ENCODE peak calls at places on chromosomes 4 and X, in eight cellular contexts. Q, G, E, N, R, X, Y and B are unnamed samples.

GRCh38 chr4:26267087-26267486 is 53.7 kb upstream of the RBPJ start:
- DNase-seq in Q (no peak), G (peak), E (no peak), N (peak), R (no peak), X (no peak), Y (no peak), B (peak)

GRCh38 chrX:134745636-134746378 is 87.5 kb upstream of the PLAC1 start:
- DNase-seq in Q (no peak), G (no peak), E (no peak), N (no peak), R (no peak), X (no peak), Y (no peak), B (no peak)

GRCh38 chr4:20395160-20395773 is 143.6 kb downstream of the SLIT2 start:
- DNase-seq in Q (no peak), G (peak), E (peak), N (peak), R (peak), X (peak), Y (peak), B (no peak)

GRCh38 chr4:41217020-41217333 is 2.6 kb upstream of the APBB2 start:
- DNase-seq in Q (no peak), G (no peak), E (no peak), N (no peak), R (no peak), X (no peak), Y (no peak), B (no peak)

GRCh38 chr4:114807759-114808404 is 209.3 kb downstream of the UGT8 start:
- DNase-seq in Q (no peak), G (peak), E (peak), N (peak), R (peak), X (peak), Y (peak), B (peak)

GRCh38 chr4:176778063-176778462 is 14.7 kb downstream of the VEGFC start:
- DNase-seq in Q (no peak), G (peak), E (peak), N (no peak), R (peak), X (no peak), Y (no peak), B (no peak)

GRCh38 chr4:183554346-183554686 is 49.5 kb downstream of the ING2 start:
- DNase-seq in Q (no peak), G (no peak), E (no peak), N (no peak), R (no peak), X (no peak), Y (no peak), B (no peak)

GRCh38 chr4:135917016-135917415 is 1615.3 kb downstream of the PCDH18 start:
- DNase-seq in Q (no peak), G (no peak), E (peak), N (no peak), R (peak), X (no peak), Y (no peak), B (no peak)

GRCh38 chrX:68681443-68681941 is 34.0 kb downstream of the STARD8 start:
- DNase-seq in Q (no peak), G (peak), E (peak), N (no peak), R (peak), X (no peak), Y (no peak), B (no peak)

GRCh38 chrX:108399427-108400165 is 38.6 kb downstream of the COL4A6 start:
- DNase-seq in Q (no peak), G (peak), E (peak), N (no peak), R (peak), X (no peak), Y (no peak), B (peak)

GRCh38 chrX:130170752-130171445 is 863 bp upstream of the RAB33A start:
- DNase-seq in Q (peak), G (no peak), E (peak), N (peak), R (no peak), X (no peak), Y (peak), B (no peak)

GRCh38 chr4:128277856-128278255 is 9.8 kb downstream of the PGRMC2 start:
- DNase-seq in Q (no peak), G (no peak), E (no peak), N (no peak), R (no peak), X (no peak), Y (no peak), B (no peak)

GRCh38 chr4:172652369-172652768 is 516.2 kb upstream of the GALNT7 start:
- DNase-seq in Q (no peak), G (no peak), E (no peak), N (no peak), R (no peak), X (no peak), Y (no peak), B (no peak)

GRCh38 chrX:1181131-1181530 is 31.3 kb downstream of the CRLF2 start:
- DNase-seq in Q (no peak), G (no peak), E (no peak), N (no peak), R (no peak), X (no peak), Y (no peak), B (no peak)

GRCh38 chrX:99078301-99078700 is 1331.8 kb downstream of the PCDH19 start:
- DNase-seq in Q (no peak), G (no peak), E (peak), N (no peak), R (no peak), X (no peak), Y (no peak), B (no peak)

GRCh38 chr4:123037809-123038208 is 115.4 kb upstream of the NUDT6 start:
- DNase-seq in Q (no peak), G (peak), E (peak), N (no peak), R (peak), X (no peak), Y (no peak), B (no peak)

GRCh38 chr4:7280906-7281305 is 88.6 kb downstream of the SORCS2 start:
- DNase-seq in Q (no peak), G (no peak), E (no peak), N (no peak), R (no peak), X (no peak), Y (no peak), B (no peak)

GRCh38 chr4:157898836-157899605 is 273.8 kb downstream of the GASK1B start:
- DNase-seq in Q (no peak), G (no peak), E (no peak), N (no peak), R (peak), X (no peak), Y (no peak), B (no peak)

GRCh38 chr4:6663596-6664393 is 23.3 kb downstream of the MRFAP1 start:
- DNase-seq in Q (no peak), G (no peak), E (no peak), N (no peak), R (no peak), X (no peak), Y (no peak), B (no peak)

GRCh38 chr4:140861359-140862181 is 105.4 kb upstream of the TBC1D9 start:
- DNase-seq in Q (no peak), G (peak), E (peak), N (peak), R (peak), X (peak), Y (peak), B (peak)

GRCh38 chrX:20796450-20796849 is 529.7 kb upstream of the RPS6KA3 start:
- DNase-seq in Q (no peak), G (no peak), E (no peak), N (no peak), R (no peak), X (no peak), Y (no peak), B (no peak)

GRCh38 chrX:44253573-44253942 is 89.9 kb downstream of the EFHC2 start:
- DNase-seq in Q (no peak), G (no peak), E (no peak), N (no peak), R (no peak), X (no peak), Y (no peak), B (no peak)

GRCh38 chrX:46838974-46839480 is 2.2 kb downstream of the RP2 start:
- DNase-seq in Q (no peak), G (no peak), E (peak), N (no peak), R (no peak), X (no peak), Y (no peak), B (no peak)

GRCh38 chr4:55157559-55158277 is 32.3 kb upstream of the KDR start:
- DNase-seq in Q (no peak), G (no peak), E (no peak), N (no peak), R (no peak), X (no peak), Y (no peak), B (no peak)

GRCh38 chr4:159508917-159509500 is 406.1 kb downstream of the RAPGEF2 start:
- DNase-seq in Q (no peak), G (peak), E (no peak), N (no peak), R (peak), X (no peak), Y (no peak), B (no peak)

GRCh38 chr4:56410247-56410646 is 23.0 kb upstream of the AASDH start:
- DNase-seq in Q (no peak), G (peak), E (peak), N (peak), R (peak), X (peak), Y (no peak), B (peak)

GRCh38 chr4:138401330-138401729 is 159.2 kb upstream of the SLC7A11 start:
- DNase-seq in Q (no peak), G (peak), E (peak), N (no peak), R (no peak), X (no peak), Y (no peak), B (peak)

GRCh38 chrX:95835223-95835622 is 849.4 kb upstream of the DIAPH2 start:
- DNase-seq in Q (no peak), G (no peak), E (no peak), N (no peak), R (no peak), X (no peak), Y (no peak), B (no peak)

GRCh38 chr4:66693694-66694093 is 851.6 kb downstream of the CENPC start:
- DNase-seq in Q (no peak), G (peak), E (no peak), N (no peak), R (no peak), X (no peak), Y (no peak), B (no peak)

GRCh38 chrX:30627818-30628652 is 25.2 kb upstream of the GK start:
- DNase-seq in Q (no peak), G (peak), E (peak), N (no peak), R (peak), X (no peak), Y (no peak), B (no peak)

GRCh38 chrX:145817666-145818521 is at the start of gene SLITRK2:
- DNase-seq in Q (no peak), G (peak), E (no peak), N (no peak), R (no peak), X (no peak), Y (no peak), B (no peak)

GRCh38 chr4:48467442-48467841 is 15.7 kb upstream of the SLC10A4 start:
- DNase-seq in Q (no peak), G (no peak), E (no peak), N (no peak), R (no peak), X (no peak), Y (no peak), B (no peak)
- H3K4me3 ChIP-seq in Q (no peak), G (no peak), E (no peak), N (no peak), R (no peak), X (no peak), Y (no peak), B (no peak)

GRCh38 chr4:108512615-108513505 is 107.5 kb upstream of the RPL34 start:
- DNase-seq in Q (no peak), G (peak), E (peak), N (peak), R (peak), X (peak), Y (peak), B (peak)
- TF ChIP-seq CTCF in Q (peak), G (peak), E (peak), N (no peak), R (peak), X (peak), Y (peak), B (peak)

GRCh38 chr4:95000076-95000648 is 242.4 kb downstream of the BMPR1B start:
- DNase-seq in Q (no peak), G (no peak), E (peak), N (no peak), R (no peak), X (no peak), Y (no peak), B (no peak)
- H3K4me3 ChIP-seq in Q (no peak), G (no peak), E (no peak), N (no peak), R (no peak), X (no peak), Y (no peak), B (no peak)

DNA sequence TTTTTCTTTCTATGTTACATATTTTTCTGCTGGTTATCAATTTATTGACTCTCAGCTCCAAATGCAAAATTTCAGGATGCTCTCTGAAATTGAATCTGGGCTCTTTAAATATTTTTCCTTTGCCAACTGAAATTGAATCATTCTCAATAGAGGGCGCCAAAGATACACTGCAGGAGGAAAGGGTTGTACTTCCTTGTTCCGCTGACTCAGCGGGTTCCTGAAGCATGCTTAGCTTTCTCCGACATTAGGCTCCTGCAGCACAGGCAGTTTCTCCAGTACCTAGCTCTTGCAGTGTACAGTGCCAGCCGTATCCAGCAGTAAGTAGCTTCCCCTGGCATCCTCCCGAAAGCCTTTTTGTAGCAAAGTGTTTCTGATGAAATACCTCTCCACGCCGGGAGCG is 28.8 kb upstream of the CFAP47 start:
- DNase-seq in Q (peak), G (peak), E (no peak), N (peak), R (peak), X (peak), Y (no peak), B (peak)
- TF ChIP-seq CTCF in Q (peak), G (peak), E (no peak), N (peak), R (no peak), X (peak), Y (no peak), B (peak)

GRCh38 chr4:16315451-16315850 is 89.2 kb upstream of the TAPT1 start:
- DNase-seq in Q (no peak), G (no peak), E (no peak), N (no peak), R (no peak), X (no peak), Y (no peak), B (no peak)

DNA sequence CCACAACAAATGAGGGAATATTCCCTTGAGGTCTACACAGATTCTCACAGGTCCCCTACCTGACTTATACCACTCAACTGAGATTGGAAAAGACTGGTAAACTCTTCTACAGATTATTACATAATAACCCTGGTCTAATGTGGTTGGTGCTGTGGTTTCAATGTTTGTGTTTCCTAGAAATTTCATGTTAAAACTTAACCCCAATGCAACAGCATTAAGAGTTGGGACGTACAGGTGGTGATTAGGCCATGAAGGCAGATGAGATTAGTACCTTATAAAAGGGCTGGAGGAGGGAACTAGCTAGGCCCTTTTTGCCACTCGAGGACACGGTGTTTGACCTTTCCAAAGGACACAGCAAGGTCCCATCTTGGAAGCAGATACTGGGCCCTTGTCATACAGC is 84.3 kb upstream of the TAPT1 start:
- DNase-seq in Q (no peak), G (no peak), E (no peak), N (no peak), R (no peak), X (no peak), Y (no peak), B (no peak)
- H3K4me3 ChIP-seq in Q (no peak), G (no peak), E (no peak), N (no peak), R (no peak), X (no peak), Y (no peak), B (no peak)

GRCh38 chr4:124846306-124846705 is 133.8 kb upstream of the ANKRD50 start:
- DNase-seq in Q (no peak), G (no peak), E (no peak), N (no peak), R (no peak), X (peak), Y (no peak), B (no peak)
- TF ChIP-seq CTCF in Q (no peak), G (no peak), E (no peak), N (no peak), R (no peak), X (no peak), Y (no peak), B (no peak)

GRCh38 chrX:3815896-3816664 is 102.6 kb upstream of the PRKX start:
- DNase-seq in Q (peak), G (peak), E (peak), N (peak), R (peak), X (peak), Y (peak), B (no peak)

GRCh38 chrX:3820170-3820569 is 106.7 kb upstream of the PRKX start:
- DNase-seq in Q (no peak), G (peak), E (peak), N (no peak), R (peak), X (no peak), Y (no peak), B (no peak)
- H3K4me3 ChIP-seq in Q (no peak), G (no peak), E (no peak), N (no peak), R (no peak), X (no peak), Y (no peak), B (no peak)

DNA sequence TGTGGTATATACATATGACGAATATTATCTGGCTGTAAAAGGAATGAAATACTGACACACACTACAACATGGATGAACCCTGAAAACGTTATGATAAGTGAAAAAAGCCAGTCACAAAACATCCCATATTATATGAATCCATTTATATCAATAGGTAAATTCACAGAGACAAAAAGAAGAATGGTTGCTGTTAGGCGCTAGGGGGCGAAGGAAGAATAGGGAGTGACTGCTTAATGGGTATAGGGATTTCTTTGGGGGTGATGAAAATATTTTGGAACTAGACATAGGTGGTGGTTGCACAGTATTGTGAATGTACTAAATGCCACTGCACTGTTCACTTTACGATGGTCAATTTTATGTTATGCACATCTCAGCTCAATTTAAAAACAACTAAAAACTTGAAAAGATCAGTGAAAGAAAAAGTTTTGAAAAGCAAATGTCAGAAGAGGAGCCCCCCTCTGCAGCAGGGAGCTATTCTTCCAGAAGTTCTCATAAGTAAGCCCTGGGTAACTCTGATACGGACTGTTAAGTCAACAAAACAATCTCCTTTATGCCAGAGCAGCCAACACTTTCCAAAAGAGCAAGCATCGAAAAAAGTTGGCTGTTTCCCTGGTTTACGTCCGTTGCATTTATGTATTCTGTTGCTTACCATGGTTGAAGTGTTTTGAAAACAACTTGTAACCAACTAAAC is 96.3 kb upstream of the EGFL6 start:
- DNase-seq in Q (no peak), G (peak), E (no peak), N (no peak), R (peak), X (no peak), Y (no peak), B (no peak)
- TF ChIP-seq CTCF in Q (no peak), G (no peak), E (no peak), N (no peak), R (no peak), X (no peak), Y (no peak), B (peak)